ENCODE peak calls at places on chromosomes 7 and 10, in four cellular contexts. H is HepG2, C is K562, G is H1. B is an unnamed sample.

GRCh38 chr7:87933605-87933952 is 472 bp upstream of the ADAM22 start:
- DNase-seq in H (no peak), C (no peak), G (no peak), B (no peak)

GRCh38 chr7:30935569-30935877 is 23.9 kb downstream of the AQP1 start:
- DNase-seq in H (no peak), C (no peak), G (no peak), B (no peak)

GRCh38 chr7:72445580-72445979 is 33.4 kb upstream of the CALN1 start:
- DNase-seq in H (no peak), C (no peak), G (no peak), B (no peak)

GRCh38 chr10:130441041-130441440 is 304.9 kb downstream of the GLRX3 start:
- DNase-seq in H (no peak), C (no peak), G (no peak), B (no peak)

GRCh38 chr10:107275806-107276205 is 111.3 kb upstream of the SORCS1 start:
- DNase-seq in H (no peak), C (no peak), G (no peak), B (no peak)

GRCh38 chr10:34003561-34003960 is 669.1 kb upstream of the NRP1 start:
- DNase-seq in H (no peak), C (no peak), G (no peak), B (no peak)

GRCh38 chr7:25026156-25026555 is 46.2 kb upstream of the OSBPL3 start:
- DNase-seq in H (no peak), C (no peak), G (no peak), B (no peak)

GRCh38 chr10:8273749-8274148 is 219.3 kb downstream of the GATA3 start:
- DNase-seq in H (no peak), C (no peak), G (no peak), B (no peak)

GRCh38 chr7:17679427-17679826 is 260.9 kb downstream of the SNX13 start:
- DNase-seq in H (no peak), C (no peak), G (no peak), B (no peak)

GRCh38 chr10:17026686-17027485 is 102.7 kb downstream of the CUBN start:
- DNase-seq in H (no peak), C (no peak), G (no peak), B (peak)

GRCh38 chr10:124089859-124090258 is 3.5 kb downstream of the CHST15 start:
- DNase-seq in H (no peak), C (no peak), G (no peak), B (no peak)

GRCh38 chr10:35780970-35781642 is 139.0 kb upstream of the FZD8 start:
- DNase-seq in H (no peak), C (no peak), G (no peak), B (no peak)

GRCh38 chr7:140726304-140726703 is 29.8 kb downstream of the NDUFB2 start:
- DNase-seq in H (peak), C (no peak), G (no peak), B (no peak)

GRCh38 chr10:124279298-124279697 is 139.4 kb downstream of the OAT start:
- DNase-seq in H (no peak), C (no peak), G (no peak), B (no peak)

GRCh38 chr10:86536294-86536861 is 14.8 kb upstream of the WAPL start:
- DNase-seq in H (no peak), C (no peak), G (peak), B (no peak)

GRCh38 chr10:56316603-56317002 is 44.5 kb downstream of the ZWINT start:
- DNase-seq in H (no peak), C (no peak), G (no peak), B (no peak)

GRCh38 chr7:151411551-151411950 is 1.7 kb upstream of the WDR86 start:
- DNase-seq in H (no peak), C (no peak), G (no peak), B (no peak)

GRCh38 chr7:90680496-90680895 is 84.4 kb downstream of the CDK14 start:
- DNase-seq in H (no peak), C (no peak), G (no peak), B (no peak)

GRCh38 chr10:96275685-96276418 is 4.5 kb upstream of the BLNK start:
- DNase-seq in H (no peak), C (no peak), G (no peak), B (no peak)

GRCh38 chr7:121761399-121761798 is 111.6 kb upstream of the PTPRZ1 start:
- DNase-seq in H (no peak), C (no peak), G (no peak), B (no peak)

GRCh38 chr10:46326066-46326465 is 39.3 kb downstream of the ANTXRL start:
- DNase-seq in H (no peak), C (no peak), G (no peak), B (no peak)

GRCh38 chr10:29522038-29522855 is 112.5 kb downstream of the SVIL start:
- DNase-seq in H (no peak), C (no peak), G (no peak), B (no peak)

GRCh38 chr10:15879058-15879457 is 18.8 kb upstream of the MINDY3 start:
- DNase-seq in H (peak), C (peak), G (no peak), B (no peak)

GRCh38 chr10:42888504-42889095 is 106.0 kb downstream of the BMS1 start:
- DNase-seq in H (no peak), C (no peak), G (no peak), B (no peak)

GRCh38 chr7:135181929-135182678 is 11.6 kb upstream of the CYREN start:
- DNase-seq in H (no peak), C (no peak), G (no peak), B (no peak)

GRCh38 chr10:130814610-130815009 is 496.9 kb downstream of the TCERG1L start:
- DNase-seq in H (no peak), C (no peak), G (peak), B (no peak)

GRCh38 chr10:44955408-44956070 is 4.1 kb upstream of the RASSF4 start:
- DNase-seq in H (no peak), C (no peak), G (peak), B (no peak)

GRCh38 chr7:117169907-117170306 is 153.0 kb downstream of the WNT2 start:
- DNase-seq in H (no peak), C (no peak), G (no peak), B (no peak)

GRCh38 chr10:103445767-103446567 is 6.2 kb downstream of the CALHM2 start:
- DNase-seq in H (no peak), C (no peak), G (no peak), B (no peak)

GRCh38 chr10:77220150-77220549 is 417.5 kb downstream of the KCNMA1 start:
- DNase-seq in H (no peak), C (no peak), G (no peak), B (no peak)

GRCh38 chr10:3248526-3249255 is 76.1 kb upstream of the PITRM1 start:
- DNase-seq in H (no peak), C (no peak), G (no peak), B (no peak)

DNA sequence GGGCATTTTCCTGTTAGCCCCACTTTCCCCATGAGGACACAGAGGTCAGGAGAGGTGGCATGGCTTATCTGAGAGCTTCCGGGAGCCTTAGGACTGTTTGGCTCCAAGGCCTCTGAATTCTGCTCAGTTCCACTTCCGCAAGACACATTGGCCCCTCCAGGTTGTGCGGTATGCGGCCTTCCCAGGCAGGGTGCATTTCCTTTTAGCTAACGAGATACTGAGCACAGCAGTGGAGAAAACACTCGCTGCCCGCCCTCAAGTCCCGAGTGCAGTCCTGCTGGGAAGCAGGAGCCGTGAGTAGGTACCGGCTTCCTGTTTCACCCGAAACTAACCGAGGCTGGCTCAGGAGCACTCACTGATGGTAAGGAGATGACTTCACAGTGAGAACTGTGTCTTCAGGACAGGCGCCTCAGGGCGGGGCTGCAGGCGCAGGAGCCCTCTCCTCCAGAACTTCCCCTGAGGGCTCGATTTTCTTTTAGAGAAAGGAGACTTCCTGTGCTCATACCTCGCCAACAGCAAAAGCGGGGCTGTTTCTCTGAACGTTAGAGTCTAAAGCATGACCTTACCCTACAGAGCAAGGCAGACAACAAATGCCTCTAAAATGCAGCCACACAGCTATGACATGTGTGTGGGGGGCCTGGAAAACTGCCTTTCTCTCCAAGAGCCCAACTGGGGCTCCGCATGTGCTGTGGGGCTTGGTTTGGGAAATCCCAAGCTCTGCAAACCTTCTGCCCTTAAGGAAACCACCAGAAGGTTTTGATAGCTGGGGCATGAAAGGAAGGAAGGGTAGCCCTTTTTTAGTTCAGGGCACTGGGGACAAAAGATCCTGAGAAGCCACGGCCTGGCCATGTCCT is 25.9 kb downstream of the RGS10 start:
- DNase-seq in H (no peak), C (no peak), G (no peak), B (peak)
- TF ChIP-seq CBX5 in H (no peak), C (no peak), G (no peak), B (no peak)

GRCh38 chr7:131726031-131726430 is 169.6 kb upstream of the PODXL start:
- DNase-seq in H (no peak), C (no peak), G (peak), B (no peak)
- TF ChIP-seq CBX5 in H (no peak), C (no peak), G (no peak), B (no peak)

GRCh38 chr10:61280303-61280702 is 172.9 kb downstream of the TMEM26 start:
- DNase-seq in H (no peak), C (no peak), G (no peak), B (no peak)
- TF ChIP-seq CBX5 in H (no peak), C (no peak), G (no peak), B (no peak)

GRCh38 chr10:13615650-13616049 is 28.9 kb downstream of the PRPF18 start:
- DNase-seq in H (no peak), C (no peak), G (no peak), B (no peak)
- TF ChIP-seq CBX5 in H (no peak), C (no peak), G (no peak), B (no peak)

GRCh38 chr7:2649139-2649838 is 17.5 kb downstream of the TTYH3 start:
- DNase-seq in H (no peak), C (peak), G (no peak), B (no peak)
- TF ChIP-seq CBX5 in H (no peak), C (no peak), G (no peak), B (no peak)

B was measured in GM12878.